ENCODE peak calls at places on chromosomes 5 and 9, in six cellular contexts. One of them, this sample, is unnamed.

GRCh38 chr5:9324348-9325056 is 221.4 kb downstream of the SEMA5A start:
- DNase-seq in NCI-H1105 treated with DMSO at 0.1 percent for 48 hours: no peak
- DNase-seq in stimulated activated CD8-positive, alpha-beta memory T cell treated with anti-CD3 and anti-CD28 coated beads, Interleukin-7, amount 100 ng/mL, for 1 hour: no peak
- DNase-seq in AG09309: no peak
- DNase-seq in T follicular helper cell: no peak
- DNase-seq in NCI-H2081: no peak
- DNase-seq in this sample: no peak

GRCh38 chr5:91318727-91319126 is 64.4 kb downstream of the ARRDC3 start:
- DNase-seq in NCI-H1105 treated with DMSO at 0.1 percent for 48 hours: no peak
- DNase-seq in stimulated activated CD8-positive, alpha-beta memory T cell treated with anti-CD3 and anti-CD28 coated beads, Interleukin-7, amount 100 ng/mL, for 1 hour: no peak
- DNase-seq in AG09309: no peak
- DNase-seq in T follicular helper cell: no peak
- DNase-seq in NCI-H2081: no peak
- DNase-seq in this sample: no peak

GRCh38 chr9:97766092-97766491 is 69.0 kb upstream of the XPA start:
- DNase-seq in NCI-H1105 treated with DMSO at 0.1 percent for 48 hours: no peak
- DNase-seq in stimulated activated CD8-positive, alpha-beta memory T cell treated with anti-CD3 and anti-CD28 coated beads, Interleukin-7, amount 100 ng/mL, for 1 hour: no peak
- DNase-seq in AG09309: peak
- DNase-seq in T follicular helper cell: no peak
- DNase-seq in NCI-H2081: no peak
- DNase-seq in this sample: no peak

GRCh38 chr9:32533338-32533737 is 7.3 kb upstream of the RIGI start:
- DNase-seq in NCI-H1105 treated with DMSO at 0.1 percent for 48 hours: no peak
- DNase-seq in stimulated activated CD8-positive, alpha-beta memory T cell treated with anti-CD3 and anti-CD28 coated beads, Interleukin-7, amount 100 ng/mL, for 1 hour: no peak
- DNase-seq in AG09309: no peak
- DNase-seq in T follicular helper cell: no peak
- DNase-seq in NCI-H2081: no peak
- DNase-seq in this sample: no peak

GRCh38 chr9:72169185-72169584 is 19.9 kb downstream of the GDA start:
- DNase-seq in NCI-H1105 treated with DMSO at 0.1 percent for 48 hours: no peak
- DNase-seq in stimulated activated CD8-positive, alpha-beta memory T cell treated with anti-CD3 and anti-CD28 coated beads, Interleukin-7, amount 100 ng/mL, for 1 hour: no peak
- DNase-seq in AG09309: no peak
- DNase-seq in T follicular helper cell: no peak
- DNase-seq in NCI-H2081: no peak
- DNase-seq in this sample: no peak

GRCh38 chr9:97703437-97704326 is 6.5 kb upstream of the XPA start:
- DNase-seq in NCI-H1105 treated with DMSO at 0.1 percent for 48 hours: peak
- DNase-seq in stimulated activated CD8-positive, alpha-beta memory T cell treated with anti-CD3 and anti-CD28 coated beads, Interleukin-7, amount 100 ng/mL, for 1 hour: no peak
- DNase-seq in AG09309: peak
- DNase-seq in T follicular helper cell: no peak
- DNase-seq in NCI-H2081: peak
- DNase-seq in this sample: no peak

GRCh38 chr5:143547342-143547741 is 143.9 kb upstream of the NR3C1 start:
- DNase-seq in NCI-H1105 treated with DMSO at 0.1 percent for 48 hours: no peak
- DNase-seq in stimulated activated CD8-positive, alpha-beta memory T cell treated with anti-CD3 and anti-CD28 coated beads, Interleukin-7, amount 100 ng/mL, for 1 hour: no peak
- DNase-seq in AG09309: no peak
- DNase-seq in T follicular helper cell: no peak
- DNase-seq in NCI-H2081: no peak
- DNase-seq in this sample: no peak

GRCh38 chr5:946720-947625 is 54.3 kb downstream of the TRIP13 start:
- DNase-seq in NCI-H1105 treated with DMSO at 0.1 percent for 48 hours: no peak
- DNase-seq in stimulated activated CD8-positive, alpha-beta memory T cell treated with anti-CD3 and anti-CD28 coated beads, Interleukin-7, amount 100 ng/mL, for 1 hour: no peak
- DNase-seq in AG09309: no peak
- DNase-seq in T follicular helper cell: no peak
- DNase-seq in NCI-H2081: no peak
- DNase-seq in this sample: no peak

GRCh38 chr5:50667079-50667652 is 729 bp downstream of the PARP8 start:
- DNase-seq in NCI-H1105 treated with DMSO at 0.1 percent for 48 hours: no peak
- DNase-seq in stimulated activated CD8-positive, alpha-beta memory T cell treated with anti-CD3 and anti-CD28 coated beads, Interleukin-7, amount 100 ng/mL, for 1 hour: peak
- DNase-seq in AG09309: no peak
- DNase-seq in T follicular helper cell: no peak
- DNase-seq in NCI-H2081: peak
- DNase-seq in this sample: no peak

GRCh38 chr5:132557425-132557805 is 638 bp downstream of the RAD50 start:
- DNase-seq in NCI-H1105 treated with DMSO at 0.1 percent for 48 hours: peak
- DNase-seq in stimulated activated CD8-positive, alpha-beta memory T cell treated with anti-CD3 and anti-CD28 coated beads, Interleukin-7, amount 100 ng/mL, for 1 hour: no peak
- DNase-seq in AG09309: no peak
- DNase-seq in T follicular helper cell: no peak
- DNase-seq in NCI-H2081: peak
- DNase-seq in this sample: no peak